ENCODE peak calls at places on chromosome 4, in four cellular contexts. W is HCT116, C is K562, E is HepG2. N is an unnamed sample.

GRCh38 chr4:156941940-156942548 is 29.6 kb downstream of the PDGFC start:
- DNase-seq in W (no peak), C (no peak), E (peak; percentile 98), N (no peak)

GRCh38 chr4:152094851-152095700 is 334.3 kb upstream of the GATB start:
- DNase-seq in W (no peak), C (no peak), E (no peak), N (no peak)

GRCh38 chr4:37467824-37468223 is 218.4 kb downstream of the RELL1 start:
- DNase-seq in W (no peak), C (no peak), E (no peak), N (no peak)

GRCh38 chr4:54230479-54231418 is 1.7 kb downstream of the PDGFRA start:
- DNase-seq in W (no peak), C (no peak), E (no peak), N (no peak)

GRCh38 chr4:6189511-6189910 is 10.8 kb downstream of the JAKMIP1 start:
- DNase-seq in W (no peak), C (no peak), E (no peak), N (no peak)

GRCh38 chr4:56681158-56681848 is at the start of gene HOPX:
- DNase-seq in W (no peak), C (no peak), E (no peak), N (no peak)

GRCh38 chr4:173288296-173288695 is 45.9 kb downstream of the HMGB2 start:
- DNase-seq in W (peak; percentile 37), C (peak; percentile 41), E (peak; percentile 60), N (peak; percentile 15)

GRCh38 chr4:3688018-3688998 is 77.9 kb upstream of the ADRA2C start:
- DNase-seq in W (no peak), C (no peak), E (no peak), N (no peak)

GRCh38 chr4:177313263-177313662 is 3.6 kb downstream of the NEIL3 start:
- DNase-seq in W (no peak), C (no peak), E (no peak), N (no peak)

GRCh38 chr4:101621120-101621519 is 169.4 kb upstream of the BANK1 start:
- DNase-seq in W (no peak), C (no peak), E (no peak), N (no peak)

GRCh38 chr4:85761803-85762202 is 286.9 kb downstream of the ARHGAP24 start:
- DNase-seq in W (no peak), C (no peak), E (no peak), N (no peak)

GRCh38 chr4:37422638-37423037 is 178.1 kb downstream of the NWD2 start:
- DNase-seq in W (no peak), C (no peak), E (no peak), N (no peak)

GRCh38 chr4:12703076-12703475 is 781.1 kb downstream of the RAB28 start:
- DNase-seq in W (no peak), C (no peak), E (no peak), N (no peak)

GRCh38 chr4:81142744-81143143 is 72.3 kb downstream of the PRKG2 start:
- DNase-seq in W (no peak), C (no peak), E (no peak), N (no peak)

GRCh38 chr4:180059216-180059881 is 2183.9 kb upstream of the TENM3 start:
- DNase-seq in W (no peak), C (no peak), E (no peak), N (no peak)

GRCh38 chr4:57320217-57320616 is 210.0 kb upstream of the IGFBP7 start:
- DNase-seq in W (no peak), C (no peak), E (no peak), N (no peak)

GRCh38 chr4:90357117-90357710 is 230.0 kb downstream of the CCSER1 start:
- DNase-seq in W (peak; percentile 74), C (peak; percentile 2), E (peak; percentile 45), N (peak; percentile 17)

GRCh38 chr4:176034498-176034897 is 31.1 kb upstream of the WDR17 start:
- DNase-seq in W (peak; percentile 27), C (no peak), E (no peak), N (peak; percentile 28)

GRCh38 chr4:8079031-8079885 is 79.4 kb downstream of the ABLIM2 start:
- DNase-seq in W (no peak), C (peak; percentile 30), E (no peak), N (no peak)

GRCh38 chr4:164937576-164938270 is 39.7 kb downstream of the TRIM61 start:
- DNase-seq in W (no peak), C (no peak), E (peak; percentile 12), N (no peak)

GRCh38 chr4:1342003-1342402 is 5.0 kb upstream of the UVSSA start:
- DNase-seq in W (no peak), C (no peak), E (no peak), N (no peak)

GRCh38 chr4:123603165-123603564 is 206.6 kb downstream of the SPRY1 start:
- DNase-seq in W (no peak), C (no peak), E (peak; percentile 13), N (no peak)

GRCh38 chr4:20251796-20252655 is at the start of gene SLIT2:
- DNase-seq in W (peak; percentile 24), C (peak; percentile 60), E (peak; percentile 47), N (no peak)

GRCh38 chr4:173040200-173040599 is 128.4 kb upstream of the GALNT7 start:
- DNase-seq in W (no peak), C (no peak), E (no peak), N (no peak)

GRCh38 chr4:2441393-2442174 is 22.8 kb downstream of the CFAP99 start:
- DNase-seq in W (peak; percentile 85), C (peak; percentile 94), E (peak; percentile 80), N (peak; percentile 39)

GRCh38 chr4:18162453-18162852 is 140.9 kb upstream of the LCORL start:
- DNase-seq in W (no peak), C (no peak), E (no peak), N (no peak)

GRCh38 chr4:59553063-59553738 is 1646.9 kb upstream of the ADGRL3 start:
- DNase-seq in W (no peak), C (no peak), E (no peak), N (peak; percentile 33)

GRCh38 chr4:2263701-2264321 is 1.9 kb upstream of the MXD4 start:
- DNase-seq in W (no peak), C (no peak), E (no peak), N (no peak)

GRCh38 chr4:38188631-38189101 is 228.5 kb downstream of the PTTG2 start:
- DNase-seq in W (peak; percentile 86), C (no peak), E (no peak), N (no peak)

GRCh38 chr4:5069916-5070315 is 18.6 kb downstream of the STK32B start:
- DNase-seq in W (no peak), C (no peak), E (no peak), N (no peak)

GRCh38 chr4:5365071-5366008 is 314.1 kb downstream of the STK32B start:
- DNase-seq in W (peak; percentile 39), C (no peak), E (peak; percentile 27), N (peak; percentile 93)

GRCh38 chr4:169164669-169165415 is 105.9 kb downstream of the SH3RF1 start:
- DNase-seq in W (no peak), C (no peak), E (no peak), N (no peak)

GRCh38 chr4:31408136-31408535 is 688.0 kb downstream of the PCDH7 start:
- DNase-seq in W (no peak), C (no peak), E (no peak), N (no peak)

GRCh38 chr4:74283614-74284013 is 24.7 kb upstream of the EPGN start:
- DNase-seq in W (peak; percentile 61), C (no peak), E (no peak), N (no peak)

GRCh38 chr4:152808670-152809069 is 28.9 kb downstream of the ARFIP1 start:
- DNase-seq in W (no peak), C (no peak), E (peak; percentile 10), N (no peak)

GRCh38 chr4:169881769-169882168 is 124.0 kb upstream of the HPF1 start:
- DNase-seq in W (no peak), C (no peak), E (no peak), N (no peak)

GRCh38 chr4:3299122-3299521 is 6.3 kb downstream of the RGS12 start:
- DNase-seq in W (no peak), C (no peak), E (no peak), N (no peak)

GRCh38 chr4:128571747-128572146 is 237.8 kb upstream of the JADE1 start:
- DNase-seq in W (peak; percentile 13), C (no peak), E (no peak), N (no peak)

GRCh38 chr4:70586841-70587240 is 5.2 kb upstream of the AMBN start:
- DNase-seq in W (no peak), C (no peak), E (no peak), N (no peak)

GRCh38 chr4:70589785-70590184 is 2.3 kb upstream of the AMBN start:
- DNase-seq in W (no peak), C (no peak), E (no peak), N (no peak)

GRCh38 chr4:70581980-70582379 is 10.1 kb upstream of the AMBN start:
- DNase-seq in W (no peak), C (no peak), E (no peak), N (no peak)

GRCh38 chr4:70583952-70584834 is 7.9 kb upstream of the AMBN start:
- DNase-seq in W (peak; percentile 94), C (no peak), E (peak; percentile 55), N (no peak)
- TF ChIP-seq TCF7L2 in W (peak; percentile 49), C (no peak), E (no peak), N (no peak)

GRCh38 chr4:13920901-13921300 is 293.4 kb upstream of the BOD1L1 start:
- DNase-seq in W (no peak), C (no peak), E (peak; percentile 16), N (peak; percentile 56)

GRCh38 chr4:13920111-13920875 is 292.8 kb upstream of the BOD1L1 start:
- DNase-seq in W (no peak), C (no peak), E (no peak), N (no peak)

GRCh38 chr4:13922459-13922858 is 294.9 kb upstream of the BOD1L1 start:
- DNase-seq in W (no peak), C (no peak), E (no peak), N (no peak)

GRCh38 chr4:13921805-13922204 is 294.3 kb upstream of the BOD1L1 start:
- DNase-seq in W (no peak), C (no peak), E (peak; percentile 9), N (no peak)

GRCh38 chr4:13922873-13923645 is 295.5 kb upstream of the BOD1L1 start:
- DNase-seq in W (no peak), C (no peak), E (no peak), N (no peak)
- TF ChIP-seq POLR2AphosphoS5 in W (no peak), C (no peak), E (no peak), N (no peak)

GRCh38 chr4:40303751-40304150 is 31.4 kb upstream of the CHRNA9 start:
- DNase-seq in W (no peak), C (no peak), E (no peak), N (no peak)
- TF ChIP-seq TCF7L2 in W (no peak), C (no peak), E (no peak), N (no peak)

GRCh38 chr4:130131536-130131935 is 1035.6 kb downstream of the C4orf33 start:
- DNase-seq in W (no peak), C (no peak), E (no peak), N (no peak)

GRCh38 chr4:130125468-130125867 is 1029.5 kb downstream of the C4orf33 start:
- DNase-seq in W (no peak), C (no peak), E (no peak), N (no peak)

GRCh38 chr4:130124066-130124465 is 1028.1 kb downstream of the C4orf33 start:
- DNase-seq in W (no peak), C (no peak), E (no peak), N (no peak)

DNA sequence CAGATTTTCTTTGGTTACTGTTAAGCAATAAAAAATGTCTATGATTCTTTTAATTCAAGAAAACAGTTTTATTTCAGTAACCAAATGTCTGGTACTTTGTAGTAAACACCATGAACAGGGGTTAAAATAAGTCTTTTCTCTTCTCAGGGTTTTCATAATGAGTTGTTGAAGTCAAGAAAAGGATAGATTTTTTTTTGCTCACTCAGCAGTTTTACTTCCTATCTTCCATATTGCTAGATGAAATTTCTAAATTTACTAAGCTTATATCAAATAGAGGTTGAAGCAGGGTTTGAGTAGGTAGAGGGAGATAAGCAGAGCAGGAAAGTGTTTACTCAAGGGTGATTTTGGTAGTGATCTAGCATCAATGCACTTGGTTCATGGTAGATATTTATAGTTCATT is 1031.3 kb downstream of the C4orf33 start:
- DNase-seq in W (no peak), C (no peak), E (no peak), N (no peak)
- TF ChIP-seq POLR2AphosphoS5 in W (no peak), C (no peak), E (no peak), N (no peak)